ENCODE peak calls at places on chromosomes 13 and 19, in seven cellular contexts. V is brain microvascular endothelial cell, C is lower leg skin, M is tibial nerve, S is choroid plexus epithelial cell, U is stomach, J is spleen. W is an unnamed sample.

GRCh38 chr19:17616961-17617806 is 61.7 kb downstream of the COLGALT1 start:
- DNase-seq in V (peak; percentile 11), C (no peak), M (no peak), S (no peak), U (no peak), J (no peak), W (no peak)

GRCh38 chr19:16447015-16447384 is 24.8 kb downstream of the EPS15L1 start:
- DNase-seq in V (peak; percentile 91), C (peak; percentile 95), M (peak; percentile 78), S (peak; percentile 97), U (peak; percentile 83), J (peak; percentile 94), W (no peak)

GRCh38 chr13:21045101-21045500 is 16.3 kb downstream of the LATS2 start:
- DNase-seq in V (no peak), C (no peak), M (no peak), S (no peak), U (no peak), J (no peak), W (no peak)

GRCh38 chr19:45691516-45692186 is at the start of gene SNRPD2:
- DNase-seq in V (peak; percentile 94), C (peak; percentile 98), M (peak; percentile 89), S (peak; percentile 97), U (peak; percentile 94), J (peak; percentile 96), W (peak; percentile 89)

GRCh38 chr19:15633122-15633521 is 7.6 kb upstream of the CYP4F3 start:
- DNase-seq in V (no peak), C (no peak), M (no peak), S (no peak), U (no peak), J (no peak), W (no peak)

GRCh38 chr19:56092685-56093631 is 28.1 kb downstream of the ZNF787 start:
- DNase-seq in V (no peak), C (no peak), M (no peak), S (no peak), U (no peak), J (no peak), W (no peak)

GRCh38 chr13:93249259-93249917 is 22.8 kb downstream of the GPC6 start:
- DNase-seq in V (peak; percentile 92), C (no peak), M (no peak), S (peak; percentile 92), U (no peak), J (no peak), W (peak; percentile 80)

GRCh38 chr13:77168232-77168631 is 141.3 kb upstream of the FBXL3 start:
- DNase-seq in V (no peak), C (no peak), M (no peak), S (no peak), U (no peak), J (no peak), W (no peak)

GRCh38 chr13:114161028-114161556 is 18.0 kb upstream of the CFAP97D2 start:
- DNase-seq in V (no peak), C (peak; percentile 81), M (no peak), S (no peak), U (no peak), J (no peak), W (no peak)

GRCh38 chr19:46426035-46426505 is 2.7 kb downstream of the PNMA8C start:
- DNase-seq in V (no peak), C (no peak), M (no peak), S (peak; percentile 50), U (no peak), J (no peak), W (no peak)

GRCh38 chr19:35498984-35499383 is 8.7 kb upstream of the KRTDAP start:
- DNase-seq in V (no peak), C (no peak), M (no peak), S (no peak), U (no peak), J (no peak), W (no peak)

GRCh38 chr19:14118165-14119051 is 846 bp upstream of the PRKACA start:
- DNase-seq in V (peak; percentile 28), C (peak; percentile 98), M (peak; percentile 81), S (peak; percentile 78), U (peak; percentile 63), J (peak; percentile 89), W (no peak)

GRCh38 chr19:48490980-48491792 is 20.4 kb downstream of the LMTK3 start:
- DNase-seq in V (no peak), C (no peak), M (no peak), S (peak; percentile 41), U (peak; percentile 56), J (peak; percentile 84), W (no peak)

GRCh38 chr13:20492641-20493040 is 33.0 kb downstream of the CRYL1 start:
- DNase-seq in V (peak; percentile 15), C (no peak), M (no peak), S (peak; percentile 70), U (no peak), J (no peak), W (peak; percentile 11)

GRCh38 chr19:290539-291521 is at the start of gene PLPP2:
- DNase-seq in V (no peak), C (peak; percentile 91), M (no peak), S (peak; percentile 17), U (peak; percentile 93), J (no peak), W (no peak)

GRCh38 chr13:94646904-94647303 is 45.2 kb downstream of the GPR180 start:
- DNase-seq in V (no peak), C (no peak), M (no peak), S (no peak), U (no peak), J (no peak), W (no peak)

GRCh38 chr13:51832471-51833152 is 12.4 kb downstream of the TMEM272 start:
- DNase-seq in V (no peak), C (no peak), M (no peak), S (peak; percentile 54), U (no peak), J (no peak), W (no peak)

GRCh38 chr13:110546933-110547332 is 14.6 kb downstream of the RAB20 start:
- DNase-seq in V (peak; percentile 98), C (peak; percentile 94), M (peak; percentile 65), S (peak; percentile 95), U (peak; percentile 95), J (peak; percentile 84), W (peak; percentile 71)

GRCh38 chr19:47776568-47776967 is 1.9 kb upstream of the SELENOW start:
- DNase-seq in V (no peak), C (no peak), M (no peak), S (no peak), U (no peak), J (no peak), W (no peak)

GRCh38 chr13:49996951-49997895 is at the start of gene TRIM13:
- DNase-seq in V (peak; percentile 89), C (peak; percentile 98), M (peak; percentile 92), S (peak; percentile 95), U (peak; percentile 91), J (peak; percentile 96), W (peak; percentile 80)

GRCh38 chr13:91017031-91017668 is 330.3 kb upstream of the MIR17HG start:
- DNase-seq in V (peak; percentile 23), C (no peak), M (no peak), S (peak; percentile 67), U (peak; percentile 28), J (no peak), W (peak; percentile 12)

GRCh38 chr19:6483235-6483634 is 1.6 kb upstream of the DENND1C start:
- DNase-seq in V (no peak), C (no peak), M (no peak), S (no peak), U (no peak), J (no peak), W (no peak)

GRCh38 chr13:35964764-35965163 is 166.4 kb downstream of the DCLK1 start:
- DNase-seq in V (peak; percentile 32), C (no peak), M (no peak), S (peak; percentile 94), U (no peak), J (no peak), W (no peak)

GRCh38 chr19:30686252-30686762 is 314.1 kb downstream of the ZNF536 start:
- DNase-seq in V (no peak), C (peak; percentile 81), M (no peak), S (peak; percentile 22), U (no peak), J (no peak), W (no peak)
- TF ChIP-seq CTCF in V (peak; percentile 21), C (no peak), M (peak; percentile 12), S (peak; percentile 28), U (no peak), J (no peak), W (peak; percentile 26)

GRCh38 chr19:19528721-19529490 is at the start of gene YJEFN3:
- DNase-seq in V (peak; percentile 33), C (no peak), M (no peak), S (peak; percentile 70), U (no peak), J (no peak), W (no peak)
- H3K4me3 ChIP-seq in V (peak within 1 kb of the TSS; percentile 30), C (no peak within 1 kb of the TSS), M (no peak within 1 kb of the TSS), S (peak within 1 kb of the TSS; percentile 38), U (no peak within 1 kb of the TSS), J (no peak within 1 kb of the TSS), W (peak within 1 kb of the TSS; percentile 1)

DNA sequence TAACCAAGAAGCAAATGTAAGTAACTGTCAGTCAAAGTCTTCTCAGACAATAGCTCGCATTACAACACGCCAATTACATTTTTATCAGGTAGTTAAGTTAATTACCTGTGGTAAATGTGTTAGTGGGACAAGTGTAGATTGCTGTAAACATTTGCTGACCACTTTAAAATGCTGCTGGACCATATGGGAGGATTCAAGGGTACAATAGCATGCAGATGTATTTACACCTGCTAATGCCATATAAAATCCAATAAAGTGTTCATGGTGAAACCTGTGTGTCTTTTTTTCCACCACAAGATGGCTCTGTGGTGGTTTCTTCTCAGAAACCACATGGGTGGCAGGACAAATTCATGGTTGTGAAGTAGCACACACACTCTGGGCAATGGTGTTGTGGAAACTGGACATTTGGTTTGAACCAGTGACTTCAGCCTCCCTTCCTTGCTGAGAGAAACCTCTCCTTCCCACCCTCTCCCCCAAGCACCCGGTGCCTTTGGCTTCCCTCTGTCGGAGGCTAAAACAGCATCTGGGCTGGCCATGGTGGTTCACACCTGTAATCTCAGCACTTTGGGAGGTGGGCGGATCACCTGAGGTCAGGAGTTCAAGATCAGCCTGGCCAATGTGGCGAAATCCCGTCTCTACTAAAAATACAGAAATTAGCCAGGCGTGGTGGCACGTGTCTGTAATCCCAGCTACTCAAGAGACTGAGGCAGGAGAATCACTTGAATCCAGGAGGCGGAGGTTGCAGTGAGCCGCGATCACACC is 18.1 kb upstream of the GTF3A start:
- DNase-seq in V (peak; percentile 19), C (peak; percentile 73), M (no peak), S (peak; percentile 72), U (no peak), J (no peak), W (no peak)
- TF ChIP-seq CTCF in V (peak; percentile 66), C (no peak), M (peak; percentile 33), S (peak; percentile 68), U (no peak), J (peak; percentile 49), W (peak; percentile 58)

GRCh38 chr19:54432144-54432738 is 16.8 kb upstream of the LENG8 start:
- DNase-seq in V (no peak), C (no peak), M (no peak), S (no peak), U (no peak), J (no peak), W (no peak)

GRCh38 chr19:54431255-54431838 is 16.1 kb downstream of the TTYH1 start:
- DNase-seq in V (peak; percentile 16), C (no peak), M (no peak), S (peak; percentile 72), U (peak; percentile 80), J (no peak), W (no peak)

GRCh38 chr19:54429545-54430227 is 14.4 kb downstream of the TTYH1 start:
- DNase-seq in V (no peak), C (no peak), M (no peak), S (no peak), U (no peak), J (no peak), W (no peak)

GRCh38 chr19:54429176-54429495 is 13.9 kb downstream of the TTYH1 start:
- DNase-seq in V (no peak), C (no peak), M (no peak), S (no peak), U (no peak), J (no peak), W (no peak)

GRCh38 chr19:54430306-54431254 is 15.3 kb downstream of the TTYH1 start:
- DNase-seq in V (peak; percentile 25), C (no peak), M (no peak), S (peak; percentile 52), U (no peak), J (peak; percentile 86), W (no peak)
- H3K4me3 ChIP-seq in V (peak overlapping the region; percentile 3), C (no peak overlapping the region), M (peak overlapping the region; percentile 17), S (peak overlapping the region; percentile 14), U (peak overlapping the region; percentile 41), J (peak overlapping the region; percentile 25), W (no peak overlapping the region)

W was measured in astrocyte of the cerebellum.